ENCODE peak calls at places on chromosomes 5 and 9, in seven cellular contexts. N, P, O, Z, G, C and D are unnamed samples.

GRCh38 chr5:102807878-102808502 is 52.9 kb downstream of the PAM start:
- ATAC-seq in N (no peak), P (no peak), O (no peak), Z (no peak), G (peak), C (no peak), D (no peak)

GRCh38 chr9:109908459-109909390 is 128.7 kb downstream of the PALM2AKAP2 start:
- ATAC-seq in N (no peak), P (no peak), O (no peak), Z (no peak), G (no peak), C (no peak), D (no peak)

GRCh38 chr9:78542491-78543175 is 245.7 kb downstream of the PSAT1 start:
- ATAC-seq in N (no peak), P (no peak), O (no peak), Z (no peak), G (no peak), C (no peak), D (no peak)

GRCh38 chr5:6812800-6813731 is 99.8 kb downstream of the TENT4A start:
- ATAC-seq in N (no peak), P (peak), O (no peak), Z (peak), G (peak), C (peak), D (no peak)

GRCh38 chr9:130899051-130899748 is 2.6 kb upstream of the QRFP start:
- ATAC-seq in N (no peak), P (no peak), O (no peak), Z (no peak), G (no peak), C (no peak), D (no peak)

GRCh38 chr9:15277400-15278137 is 29.4 kb downstream of the TTC39B start:
- ATAC-seq in N (peak), P (no peak), O (peak), Z (no peak), G (no peak), C (peak), D (no peak)

GRCh38 chr9:32427111-32427873 is 42.8 kb downstream of the ACO1 start:
- ATAC-seq in N (no peak), P (peak), O (no peak), Z (peak), G (no peak), C (peak), D (no peak)

GRCh38 chr5:181221105-181221791 is 1.8 kb upstream of the TRIM41 start:
- ATAC-seq in N (no peak), P (no peak), O (peak), Z (no peak), G (no peak), C (no peak), D (no peak)

GRCh38 chr5:91224969-91225368 is 158.1 kb downstream of the ARRDC3 start:
- ATAC-seq in N (no peak), P (no peak), O (no peak), Z (peak), G (no peak), C (no peak), D (no peak)

GRCh38 chr5:75050415-75050814 is 1.9 kb downstream of the GCNT4 start:
- ATAC-seq in N (peak), P (no peak), O (peak), Z (no peak), G (no peak), C (no peak), D (peak)